ENCODE peak calls at places on chromosomes 1 and 21, in five cellular contexts. D is CD8-positive, alpha-beta memory T cell; T is activated naive CD8-positive, alpha-beta T cell treated with anti-CD3 and anti-CD28 coated beads for 36 hours; F is occipital lobe; G is osteocyte. Q is an unnamed sample.

GRCh38 chr21:22885079-22885478 is 1886.9 kb downstream of the NCAM2 start:
- DNase-seq in D (no peak), G (no peak), T (no peak), F (no peak), Q (no peak)

GRCh38 chr1:93749894-93750301 is 68.3 kb upstream of the BCAR3 start:
- DNase-seq in T (no peak), F (no peak), D (no peak), G (no peak), Q (no peak)

GRCh38 chr1:233549404-233549803 is 64.5 kb upstream of the KCNK1 start:
- DNase-seq in D (no peak), G (no peak), T (no peak), F (no peak), Q (no peak)

GRCh38 chr1:48725331-48725730 is 51.4 kb downstream of the BEND5 start:
- DNase-seq in D (no peak), F (no peak), T (no peak), G (no peak), Q (no peak)

GRCh38 chr21:44337941-44338895 is 972 bp downstream of the CFAP410 start:
- DNase-seq in T (peak), G (no peak), F (no peak), D (peak), Q (no peak)

GRCh38 chr1:235019456-235019855 is 109.2 kb downstream of the TOMM20 start:
- DNase-seq in T (no peak), G (no peak), D (no peak), F (no peak), Q (no peak)

GRCh38 chr1:202462342-202463076 is 114.0 kb downstream of the PPP1R12B start:
- DNase-seq in F (no peak), G (no peak), D (no peak), T (no peak), Q (no peak)

GRCh38 chr1:36384542-36385409 is 948 bp downstream of the STK40 start:
- DNase-seq in F (peak), G (no peak), T (peak), D (peak), Q (peak)

GRCh38 chr1:18907914-18908845 is 5.8 kb upstream of the ALDH4A1 start:
- DNase-seq in D (no peak), T (no peak), F (no peak), G (no peak), Q (no peak)

GRCh38 chr21:31731802-31732537 is at the start of gene SCAF4:
- DNase-seq in F (peak), T (peak), G (peak), D (peak), Q (peak)

GRCh38 chr1:47686731-47687617 is 249.1 kb downstream of the FOXD2 start:
- DNase-seq in G (peak), D (no peak), F (no peak), T (no peak), Q (no peak)

GRCh38 chr1:59163268-59164092 is 133.4 kb upstream of the FGGY start:
- DNase-seq in T (no peak), G (no peak), F (no peak), D (no peak), Q (no peak)

GRCh38 chr1:90371106-90371813 is 345.8 kb downstream of the BARHL2 start:
- DNase-seq in T (no peak), D (no peak), F (no peak), G (no peak), Q (no peak)

GRCh38 chr1:52926864-52927218 is 235 bp upstream of the SCP2 start:
- DNase-seq in T (no peak), D (no peak), G (no peak), F (no peak), Q (no peak)

GRCh38 chr1:234556245-234556943 is 53.6 kb downstream of the IRF2BP2 start:
- DNase-seq in G (no peak), T (no peak), D (no peak), F (no peak), Q (no peak)

GRCh38 chr21:41086551-41086950 is 81.4 kb upstream of the BACE2 start:
- DNase-seq in F (no peak), T (no peak), D (no peak), G (no peak), Q (no peak)

GRCh38 chr1:164320780-164321683 is 238.0 kb upstream of the PBX1 start:
- DNase-seq in F (peak), T (no peak), D (no peak), G (no peak), Q (no peak)

GRCh38 chr1:91498035-91498434 is 2.6 kb upstream of the CDC7 start:
- DNase-seq in T (no peak), F (no peak), G (no peak), D (no peak), Q (no peak)

GRCh38 chr1:150619576-150620509 is 9.6 kb downstream of the ENSA start:
- DNase-seq in F (no peak), G (no peak), T (no peak), D (no peak), Q (no peak)

GRCh38 chr1:94530373-94530878 is 11.1 kb downstream of the F3 start:
- DNase-seq in D (no peak), T (no peak), G (no peak), F (no peak), Q (no peak)

GRCh38 chr1:14599173-14599754 is 779 bp downstream of the KAZN start:
- DNase-seq in G (no peak), F (no peak), T (peak), D (no peak), Q (no peak)

GRCh38 chr1:184510110-184510509 is 123.3 kb downstream of the C1orf21 start:
- DNase-seq in T (no peak), F (no peak), D (no peak), G (no peak), Q (no peak)

GRCh38 chr1:43545321-43545685 is 14.6 kb downstream of the PTPRF start:
- DNase-seq in T (no peak), D (no peak), G (no peak), F (no peak), Q (no peak)

Q was measured in T-helper 9 cell.